ENCODE peak calls at places on chromosome 1, in eight cellular contexts. N is midbrain, C is GM12891, I is endothelial cell of umbilical vein, A is GM18507, H is SHP77, S is ELR, W is Calu3. O is an unnamed sample.

GRCh38 chr1:12629974-12630760 is 12.2 kb upstream of the DHRS3 start:
- DNase-seq in W (no peak), A (no peak), I (no peak), S (no peak), N (no peak), C (no peak), H (peak; percentile 24), O (no peak)

GRCh38 chr1:82689217-82689616 is 888.5 kb downstream of the ADGRL2 start:
- DNase-seq in W (no peak), I (no peak), N (no peak), A (no peak), H (no peak), C (no peak), S (no peak), O (no peak)

GRCh38 chr1:32759997-32760623 is 57.0 kb downstream of the YARS1 start:
- DNase-seq in N (no peak), I (no peak), A (no peak), S (no peak), C (no peak), H (no peak), W (peak; percentile 99), O (no peak)

GRCh38 chr1:24725209-24725651 is 20.0 kb upstream of the CLIC4 start:
- DNase-seq in W (peak; percentile 13), A (no peak), C (no peak), I (peak; percentile 86), S (peak; percentile 68), H (peak; percentile 57), N (no peak), O (no peak)

GRCh38 chr1:102742426-102742825 is 365.9 kb downstream of the COL11A1 start:
- DNase-seq in S (peak; percentile 56), I (no peak), C (no peak), H (no peak), A (no peak), W (no peak), N (no peak), O (no peak)

GRCh38 chr1:15177710-15178166 is 24.2 kb downstream of the TMEM51 start:
- DNase-seq in C (no peak), I (peak; percentile 83), N (no peak), W (no peak), A (no peak), H (no peak), S (no peak), O (no peak)

GRCh38 chr1:164561007-164561406 is 2.0 kb downstream of the PBX1 start:
- DNase-seq in H (no peak), N (peak; percentile 56), I (peak; percentile 54), A (no peak), W (no peak), S (peak; percentile 15), C (no peak), O (no peak)

GRCh38 chr1:68205794-68206358 is 26.4 kb downstream of the WLS start:
- DNase-seq in C (no peak), H (no peak), A (no peak), W (no peak), I (peak; percentile 24), N (no peak), S (no peak), O (no peak)

GRCh38 chr1:154988053-154988954 is 5.1 kb upstream of the LENEP start:
- DNase-seq in W (no peak), S (no peak), A (no peak), C (no peak), H (no peak), N (no peak), I (no peak), O (no peak)

GRCh38 chr1:172637522-172637921 is 21.4 kb upstream of the FASLG start:
- DNase-seq in W (no peak), C (no peak), A (no peak), H (no peak), I (no peak), S (peak; percentile 97), N (no peak), O (no peak)

GRCh38 chr1:61287734-61288133 is 205.4 kb downstream of the NFIA start:
- DNase-seq in I (peak; percentile 90), S (peak; percentile 8), C (no peak), H (no peak), W (peak; percentile 53), A (no peak), N (no peak), O (no peak)

GRCh38 chr1:43038232-43038929 is 79.7 kb upstream of the SLC2A1 start:
- DNase-seq in W (no peak), S (no peak), C (no peak), H (no peak), N (no peak), I (no peak), A (no peak), O (no peak)

GRCh38 chr1:43834280-43835140 is 99.1 kb upstream of the ARTN start:
- DNase-seq in A (no peak), H (no peak), N (no peak), S (peak; percentile 95), I (peak; percentile 13), W (peak; percentile 60), C (no peak), O (no peak)

GRCh38 chr1:6144622-6145021 is 35.5 kb downstream of the CHD5 start:
- DNase-seq in I (no peak), N (no peak), C (no peak), H (no peak), S (no peak), A (no peak), W (no peak), O (no peak)

GRCh38 chr1:25804244-25804963 is 4.4 kb downstream of the SELENON start:
- DNase-seq in I (peak; percentile 34), S (no peak), H (no peak), A (no peak), C (no peak), N (no peak), W (no peak), O (no peak)

GRCh38 chr1:156747737-156748669 is 3.5 kb downstream of the HDGF start:
- DNase-seq in I (peak; percentile 17), A (no peak), W (no peak), C (no peak), H (no peak), S (peak; percentile 80), N (no peak), O (no peak)

GRCh38 chr1:195604287-195604686 is 1004.0 kb downstream of the KCNT2 start:
- DNase-seq in W (no peak), H (no peak), S (peak; percentile 95), C (no peak), A (no peak), I (no peak), N (no peak), O (no peak)

GRCh38 chr1:67228791-67229190 is 62.5 kb downstream of the IL23R start:
- DNase-seq in N (no peak), H (no peak), S (no peak), I (no peak), W (no peak), A (no peak), C (no peak), O (no peak)

GRCh38 chr1:154733621-154734020 is 125.6 kb upstream of the ADAR start:
- DNase-seq in S (no peak), C (no peak), W (no peak), H (no peak), I (no peak), A (no peak), N (no peak), O (no peak)

GRCh38 chr1:231618588-231619256 is 7.9 kb upstream of the DISC1 start:
- DNase-seq in S (no peak), C (no peak), N (no peak), A (no peak), H (no peak), W (no peak), I (peak; percentile 86), O (no peak)

O was measured in D341Med.